ENCODE peak calls at places on chromosome 9, in seven cellular contexts. H is heart left ventricle, K is PC-3, A is dorsolateral prefrontal cortex, Z is Karpas-422, J is mammary epithelial cell, R is stomach. N is an unnamed sample.

GRCh38 chr9:90870646-90871326 is 69.2 kb downstream of the SYK start:
- DNase-seq in H (no peak), K (peak; percentile 59), A (no peak), Z (peak; percentile 84), J (peak; percentile 26), R (peak; percentile 38), N (peak; percentile 48)

GRCh38 chr9:133121200-133122166 is at the start of gene RALGDS:
- DNase-seq in H (peak; percentile 90), K (peak; percentile 78), A (peak; percentile 94), Z (peak; percentile 96), J (peak; percentile 82), R (peak; percentile 93), N (peak; percentile 88)

GRCh38 chr9:35681341-35682002 is 7.7 kb downstream of the CA9 start:
- DNase-seq in H (no peak), K (no peak), A (no peak), Z (no peak), J (no peak), R (no peak), N (no peak)

GRCh38 chr9:33297455-33297854 is 7.1 kb downstream of the NFX1 start:
- DNase-seq in H (peak; percentile 38), K (no peak), A (no peak), Z (peak; percentile 93), J (no peak), R (peak; percentile 62), N (peak; percentile 25)

GRCh38 chr9:90343360-90343759 is 299.3 kb downstream of the DIRAS2 start:
- DNase-seq in H (no peak), K (no peak), A (no peak), Z (no peak), J (peak; percentile 26), R (no peak), N (no peak)

GRCh38 chr9:1454980-1455367 is 404.8 kb downstream of the DMRT2 start:
- DNase-seq in H (no peak), K (no peak), A (no peak), Z (no peak), J (no peak), R (no peak), N (no peak)

GRCh38 chr9:33719581-33720374 is 75.6 kb upstream of the PRSS3 start:
- DNase-seq in H (peak; percentile 31), K (peak; percentile 18), A (no peak), Z (peak; percentile 77), J (peak; percentile 9), R (peak; percentile 29), N (peak; percentile 17)

GRCh38 chr9:113397077-113397696 is 3.9 kb downstream of the ALAD start:
- DNase-seq in H (no peak), K (no peak), A (no peak), Z (no peak), J (no peak), R (no peak), N (no peak)

GRCh38 chr9:19049872-19050636 is 827 bp downstream of the RRAGA start:
- DNase-seq in H (no peak), K (peak; percentile 26), A (no peak), Z (peak; percentile 53), J (peak; percentile 36), R (no peak), N (peak; percentile 24)

GRCh38 chr9:77808750-77809079 is 160.6 kb upstream of the GNA14 start:
- DNase-seq in H (no peak), K (peak; percentile 4), A (no peak), Z (no peak), J (peak; percentile 20), R (no peak), N (no peak)

GRCh38 chr9:7760014-7760415 is 39.6 kb downstream of the DMAC1 start:
- DNase-seq in H (peak; percentile 28), K (no peak), A (no peak), Z (no peak), J (no peak), R (no peak), N (no peak)

GRCh38 chr9:133928248-133928764 is 63.8 kb downstream of the VAV2 start:
- DNase-seq in H (no peak), K (no peak), A (no peak), Z (no peak), J (no peak), R (no peak), N (no peak)

DNA sequence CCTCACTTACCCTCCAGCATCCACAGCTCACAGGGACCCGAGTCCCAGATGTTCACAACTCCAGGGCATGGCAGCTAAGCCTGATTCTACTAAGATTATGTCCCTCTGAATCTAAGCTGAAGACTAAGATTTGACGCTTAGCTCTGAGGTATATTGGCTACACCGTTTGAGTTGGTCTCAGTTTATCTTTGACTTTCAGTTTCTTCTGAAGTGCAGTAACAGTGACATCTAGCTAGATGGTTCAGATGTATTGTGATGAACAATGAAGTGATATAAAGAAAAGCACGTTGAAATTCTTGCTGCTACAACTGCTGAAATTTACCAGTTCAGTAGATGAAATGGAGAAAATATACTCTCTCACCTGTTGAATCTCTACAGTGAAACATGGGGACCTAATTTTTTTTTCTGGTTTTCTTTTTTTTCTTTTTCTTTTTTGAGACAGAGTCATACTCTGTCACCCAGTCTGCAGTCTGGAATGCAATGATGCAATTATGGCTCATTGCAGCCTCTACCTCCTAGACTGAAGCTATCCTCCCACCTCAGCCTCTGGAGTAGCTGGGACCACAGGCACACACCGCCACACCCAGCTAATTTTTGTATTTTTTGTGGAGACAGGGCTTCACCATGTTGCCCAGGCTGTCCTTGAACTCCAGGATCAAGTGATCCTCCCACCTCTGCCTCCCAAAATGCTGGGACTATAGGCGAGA is 15.7 kb downstream of the RFK start:
- DNase-seq in H (no peak), K (no peak), A (no peak), Z (no peak), J (no peak), R (no peak), N (no peak)
- H3K27ac ChIP-seq in H (no peak overlapping the region), K (no peak overlapping the region), A (no peak overlapping the region), Z (no peak overlapping the region), J (no peak overlapping the region), R (no peak overlapping the region), N (no peak overlapping the region)

GRCh38 chr9:137147091-137147792 is 8.3 kb downstream of the GRIN1 start:
- DNase-seq in H (no peak), K (no peak), A (peak; percentile 42), Z (no peak), J (no peak), R (no peak), N (no peak)
- H3K27ac ChIP-seq in H (no peak overlapping the region), K (no peak overlapping the region), A (no peak overlapping the region), Z (no peak overlapping the region), J (no peak overlapping the region), R (no peak overlapping the region), N (no peak overlapping the region)

DNA sequence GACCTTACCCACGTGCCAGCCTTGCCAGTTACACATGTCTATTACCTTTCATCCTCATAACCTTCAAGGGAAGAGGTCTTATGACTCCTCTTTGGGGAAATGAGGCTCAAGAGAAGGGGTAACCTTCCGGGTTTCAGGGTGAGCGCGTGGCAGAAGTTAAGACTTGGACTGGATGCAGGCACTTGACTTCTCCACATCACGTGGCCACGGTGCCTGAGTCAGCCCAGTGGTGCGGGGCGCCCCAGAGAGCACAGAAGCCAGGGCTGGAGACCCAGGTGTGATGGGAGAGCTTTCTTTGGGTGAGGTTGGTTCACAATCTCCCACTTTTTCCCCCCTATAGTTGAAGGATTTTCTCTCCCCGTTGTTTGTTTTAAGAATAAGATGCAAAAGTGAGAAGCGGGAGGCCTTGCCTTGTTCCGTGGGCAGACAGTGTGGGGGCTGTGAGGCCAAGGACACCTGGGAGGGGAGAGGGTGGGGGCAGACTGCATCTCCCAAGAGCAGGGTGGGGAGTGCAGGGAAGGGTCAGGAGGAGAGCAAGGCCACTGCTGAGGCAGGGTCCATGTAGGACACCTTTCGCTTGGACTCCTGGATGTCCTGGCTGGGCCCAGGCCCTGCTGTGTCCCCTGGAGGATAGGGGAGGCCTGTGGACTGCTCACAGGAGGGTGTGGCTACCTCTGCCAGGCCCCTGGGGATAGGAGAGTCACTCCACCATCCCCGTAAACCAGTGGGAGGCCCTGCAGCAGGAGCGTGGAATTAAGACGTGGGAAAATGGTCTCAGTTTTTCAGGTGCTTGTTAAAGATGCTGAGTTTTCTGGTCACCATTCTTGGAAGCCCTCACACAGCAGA is 90.0 kb upstream of the CTSL start:
- DNase-seq in H (no peak), K (no peak), A (no peak), Z (no peak), J (no peak), R (no peak), N (peak; percentile 55)
- H3K27ac ChIP-seq in H (no peak overlapping the region), K (no peak overlapping the region), A (no peak overlapping the region), Z (no peak overlapping the region), J (no peak overlapping the region), R (no peak overlapping the region), N (no peak overlapping the region)

DNA sequence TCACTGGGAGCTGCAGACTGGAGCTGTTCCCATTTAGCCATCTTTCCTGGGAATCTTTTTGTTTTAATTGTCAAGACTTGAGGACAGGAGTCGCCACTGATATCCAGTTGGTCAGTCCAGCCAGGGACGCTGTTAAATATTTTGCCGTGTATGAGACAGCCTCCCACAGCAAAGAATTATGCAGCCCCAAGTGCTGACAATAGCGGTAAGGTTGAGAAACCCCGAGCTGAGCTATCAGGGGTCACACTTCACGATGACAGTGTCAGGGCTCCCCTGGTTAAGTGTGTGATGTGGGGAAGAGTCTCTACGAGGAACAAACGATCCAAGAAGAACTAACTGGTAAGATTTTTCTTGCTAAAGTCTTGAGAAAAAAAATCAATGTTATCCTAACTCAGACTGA is 372.0 kb upstream of the MPDZ start:
- DNase-seq in H (no peak), K (no peak), A (no peak), Z (no peak), J (no peak), R (no peak), N (no peak)
- H3K27ac ChIP-seq in H (peak overlapping the region; percentile 62), K (no peak overlapping the region), A (no peak overlapping the region), Z (no peak overlapping the region), J (no peak overlapping the region), R (no peak overlapping the region), N (no peak overlapping the region)

GRCh38 chr9:94908041-94908563 is 181.6 kb downstream of the AOPEP start:
- DNase-seq in H (no peak), K (no peak), A (no peak), Z (no peak), J (no peak), R (no peak), N (no peak)
- H3K27ac ChIP-seq in H (no peak overlapping the region), K (no peak overlapping the region), A (peak overlapping the region; percentile 89), Z (no peak overlapping the region), J (no peak overlapping the region), R (peak overlapping the region; percentile 79), N (no peak overlapping the region)

GRCh38 chr9:131233556-131233955 is 42.8 kb downstream of the FAM78A start:
- DNase-seq in H (no peak), K (no peak), A (no peak), Z (no peak), J (no peak), R (no peak), N (no peak)

GRCh38 chr9:131227112-131228058 is 48.9 kb downstream of the FAM78A start:
- DNase-seq in H (no peak), K (no peak), A (no peak), Z (no peak), J (no peak), R (peak; percentile 44), N (peak; percentile 49)

GRCh38 chr9:131228096-131228495 is 48.2 kb downstream of the FAM78A start:
- DNase-seq in H (no peak), K (no peak), A (no peak), Z (no peak), J (no peak), R (no peak), N (peak; percentile 71)

GRCh38 chr9:131226226-131226625 is 50.1 kb downstream of the FAM78A start:
- DNase-seq in H (no peak), K (no peak), A (no peak), Z (no peak), J (no peak), R (no peak), N (no peak)

GRCh38 chr9:131228988-131229387 is 47.3 kb downstream of the FAM78A start:
- DNase-seq in H (no peak), K (no peak), A (no peak), Z (no peak), J (no peak), R (no peak), N (no peak)
- H3K27ac ChIP-seq in H (no peak overlapping the region), K (no peak overlapping the region), A (no peak overlapping the region), Z (no peak overlapping the region), J (no peak overlapping the region), R (no peak overlapping the region), N (no peak overlapping the region)